ENCODE peak calls at places on chromosome 20, in nine cellular contexts. H is AG04450; J is hepatocyte; X is aorta; E is SK-N-SH; R is neural progenitor cell; B is left ventricle myocardium inferior; N is effector memory CD4-positive, alpha-beta T cell; L is Peyer's patch. D is an unnamed sample.
A peak's percentile ranks its signal among the peaks of the same experiment; 100 is the strongest.

GRCh38 chr20:23606652-23607049 is 934 bp upstream of the CST9 start:
- DNase-seq in H (peak; percentile 42), J (peak; percentile 90), X (peak; percentile 94), E (peak; percentile 81), R (peak; percentile 86), B (peak; percentile 77), N (peak; percentile 22), L (peak; percentile 81), D (peak; percentile 88)

GRCh38 chr20:32602273-32602672 is 17.1 kb upstream of the NOL4L start:
- DNase-seq in H (no peak), J (no peak), X (no peak), E (no peak), R (no peak), B (no peak), N (no peak), L (no peak), D (no peak)

GRCh38 chr20:23320317-23320716 is 30.3 kb upstream of the NXT1 start:
- DNase-seq in H (no peak), J (peak; percentile 23), X (no peak), E (peak; percentile 24), R (no peak), B (no peak), N (no peak), L (no peak), D (no peak)

GRCh38 chr20:4216142-4216735 is 200.9 kb upstream of the RNF24 start:
- DNase-seq in H (no peak), J (no peak), X (no peak), E (no peak), R (no peak), B (no peak), N (no peak), L (no peak), D (no peak)

GRCh38 chr20:52824494-52825216 is 147.5 kb upstream of the TSHZ2 start:
- DNase-seq in H (no peak), J (no peak), X (no peak), E (no peak), R (no peak), B (no peak), N (no peak), L (no peak), D (no peak)

GRCh38 chr20:15823718-15824117 is 749.5 kb downstream of the KIF16B start:
- DNase-seq in H (no peak), J (no peak), X (no peak), E (peak; percentile 38), R (no peak), B (no peak), N (no peak), L (no peak), D (no peak)

GRCh38 chr20:34997171-34997570 is 41.5 kb downstream of the MYH7B start:
- DNase-seq in H (no peak), J (no peak), X (no peak), E (no peak), R (no peak), B (no peak), N (no peak), L (peak; percentile 84), D (no peak)

GRCh38 chr20:22951966-22952365 is 83.1 kb upstream of the SSTR4 start:
- DNase-seq in H (no peak), J (no peak), X (no peak), E (no peak), R (no peak), B (no peak), N (no peak), L (no peak), D (no peak)

GRCh38 chr20:38126146-38126912 is 38.7 kb downstream of the TGM2 start:
- DNase-seq in H (no peak), J (no peak), X (no peak), E (no peak), R (no peak), B (no peak), N (no peak), L (peak; percentile 43), D (peak; percentile 66)

GRCh38 chr20:63699466-63700198 is 3.2 kb downstream of the TNFRSF6B start:
- DNase-seq in H (no peak), J (no peak), X (peak; percentile 74), E (peak; percentile 42), R (no peak), B (no peak), N (no peak), L (peak; percentile 45), D (no peak)

GRCh38 chr20:739736-740135 is 28.6 kb downstream of the SLC52A3 start:
- DNase-seq in H (no peak), J (no peak), X (no peak), E (no peak), R (no peak), B (no peak), N (no peak), L (no peak), D (no peak)

GRCh38 chr20:50585678-50586077 is 75.5 kb downstream of the PTPN1 start:
- DNase-seq in H (no peak), J (no peak), X (peak; percentile 56), E (no peak), R (no peak), B (no peak), N (no peak), L (no peak), D (no peak)

GRCh38 chr20:23631226-23631822 is 6.4 kb downstream of the CST3 start:
- DNase-seq in H (no peak), J (no peak), X (no peak), E (no peak), R (no peak), B (no peak), N (no peak), L (no peak), D (no peak)

GRCh38 chr20:53869466-53870258 is 200.7 kb downstream of the BCAS1 start:
- DNase-seq in H (no peak), J (peak; percentile 89), X (no peak), E (peak; percentile 38), R (peak; percentile 87), B (no peak), N (peak; percentile 53), L (no peak), D (no peak)

GRCh38 chr20:51637241-51637640 is 94.7 kb upstream of the NFATC2 start:
- DNase-seq in H (no peak), J (no peak), X (no peak), E (no peak), R (no peak), B (no peak), N (no peak), L (no peak), D (no peak)

GRCh38 chr20:19867940-19868371 is 109.9 kb downstream of the RIN2 start:
- DNase-seq in H (no peak), J (no peak), X (no peak), E (no peak), R (no peak), B (peak; percentile 23), N (no peak), L (no peak), D (peak; percentile 76)

GRCh38 chr20:59174975-59175374 is 11.4 kb downstream of the ZNF831 start:
- DNase-seq in H (no peak), J (no peak), X (no peak), E (no peak), R (no peak), B (no peak), N (no peak), L (no peak), D (no peak)

GRCh38 chr20:59178983-59179595 is 15.5 kb downstream of the ZNF831 start:
- DNase-seq in H (no peak), J (no peak), X (no peak), E (no peak), R (peak; percentile 55), B (no peak), N (no peak), L (no peak), D (no peak)

GRCh38 chr20:59175861-59176260 is 12.2 kb downstream of the ZNF831 start:
- DNase-seq in H (no peak), J (no peak), X (no peak), E (no peak), R (no peak), B (no peak), N (no peak), L (no peak), D (no peak)

GRCh38 chr20:59177266-59178250 is 13.9 kb downstream of the ZNF831 start:
- DNase-seq in H (no peak), J (no peak), X (no peak), E (no peak), R (no peak), B (no peak), N (no peak), L (no peak), D (no peak)

DNA sequence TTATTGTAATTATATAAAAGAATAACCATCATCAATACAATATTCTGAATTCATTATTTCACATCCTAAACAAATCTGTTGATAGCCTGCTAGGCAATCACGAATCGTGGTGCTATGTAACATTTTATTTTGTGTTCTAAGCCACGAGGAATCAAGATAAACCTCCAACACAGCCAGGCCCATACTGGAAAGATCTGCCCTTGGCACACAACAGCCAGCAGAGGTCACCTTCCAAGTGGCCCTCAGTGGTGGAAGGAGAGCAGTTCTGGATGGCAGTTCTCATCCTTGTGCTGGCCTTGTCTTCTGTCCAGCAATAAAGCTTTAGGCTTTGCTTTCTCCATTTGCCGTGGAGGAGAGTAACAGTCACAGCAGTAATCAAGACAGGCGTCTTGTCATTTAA is 13.2 kb downstream of the ZNF831 start:
- DNase-seq in H (no peak), J (no peak), X (no peak), E (no peak), R (no peak), B (no peak), N (no peak), L (no peak), D (no peak)
- H3K4me3 ChIP-seq in H (no peak overlapping the region), J (no peak overlapping the region), X (no peak overlapping the region), E (no peak overlapping the region), R (no peak overlapping the region), B (no peak overlapping the region), N (no peak overlapping the region), L (no peak overlapping the region), D (no peak overlapping the region)

DNA sequence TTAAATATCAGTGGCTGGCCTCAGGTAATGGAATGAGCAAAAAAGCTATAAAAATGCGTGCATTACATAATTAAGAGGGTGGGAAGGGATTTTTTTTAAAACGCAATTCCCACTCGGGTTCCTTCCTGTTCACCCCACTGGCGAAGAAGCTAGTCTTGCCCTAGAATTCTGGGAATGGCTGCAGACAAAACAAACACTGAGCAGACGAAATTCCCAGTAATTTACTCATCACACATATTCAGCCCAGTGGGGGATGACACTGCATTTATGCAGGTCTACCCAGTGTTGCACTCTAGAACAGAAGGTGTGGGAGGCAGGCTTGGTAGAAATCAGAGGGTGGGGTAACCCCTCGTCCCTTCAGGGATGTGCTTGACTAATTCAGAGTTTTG is 2695.0 kb upstream of the DEFB115 start:
- DNase-seq in H (peak; percentile 41), J (peak; percentile 5), X (no peak), E (no peak), R (no peak), B (no peak), N (no peak), L (no peak), D (no peak)
- H3K9me3 ChIP-seq in H (peaks cover 28% of the 10 kb centered on the region), J (no peaks in the 10 kb centered on the region), X (peaks cover 4% of the 10 kb centered on the region), E (no peaks in the 10 kb centered on the region), R (peaks cover 4% of the 10 kb centered on the region), B (no peaks in the 10 kb centered on the region), N (no peaks in the 10 kb centered on the region), L (peaks cover 3% of the 10 kb centered on the region), D (no peaks in the 10 kb centered on the region)

GRCh38 chr20:11652128-11652527 is 265.6 kb upstream of the BTBD3 start:
- DNase-seq in H (no peak), J (no peak), X (no peak), E (no peak), R (no peak), B (no peak), N (no peak), L (no peak), D (no peak)
- H3K4me3 ChIP-seq in H (no peak overlapping the region), J (no peak overlapping the region), X (no peak overlapping the region), E (no peak overlapping the region), R (no peak overlapping the region), B (no peak overlapping the region), N (no peak overlapping the region), L (no peak overlapping the region), D (no peak overlapping the region)

GRCh38 chr20:58116505-58116904 is 111.9 kb downstream of the ANKRD60 start:
- DNase-seq in H (no peak), J (no peak), X (no peak), E (no peak), R (no peak), B (no peak), N (no peak), L (no peak), D (no peak)
- H3K9me3 ChIP-seq in H (no peaks in the 10 kb centered on the region), J (no peaks in the 10 kb centered on the region), X (no peaks in the 10 kb centered on the region), E (peaks cover 8% of the 10 kb centered on the region), R (no peaks in the 10 kb centered on the region), B (peaks cover 34% of the 10 kb centered on the region), N (no peaks in the 10 kb centered on the region), L (no peaks in the 10 kb centered on the region), D (peaks cover 5% of the 10 kb centered on the region)